ENCODE peak calls at places on chromosome 5, in eight cellular contexts. One of them, this sample, is unnamed.

GRCh38 chr5:74517700-74518099 is 122.8 kb downstream of the ENC1 start:
- DNase-seq in cardiac septum: no peak
- DNase-seq in Caki2: peak; percentile 38
- DNase-seq in PC-9: no peak
- DNase-seq in psoas muscle: no peak
- DNase-seq in CD4-positive, CD25-positive, alpha-beta regulatory T cell: no peak
- DNase-seq in MM.1S: no peak
- DNase-seq in H4: no peak
- DNase-seq in this sample: no peak

GRCh38 chr5:149487672-149488071 is 63.6 kb downstream of the CSNK1A1 start:
- DNase-seq in CD4-positive, CD25-positive, alpha-beta regulatory T cell: no peak
- DNase-seq in MM.1S: no peak
- DNase-seq in Caki2: no peak
- DNase-seq in cardiac septum: no peak
- DNase-seq in psoas muscle: no peak
- DNase-seq in PC-9: no peak
- DNase-seq in H4: no peak
- DNase-seq in this sample: no peak

GRCh38 chr5:139859013-139859412 is 63.4 kb downstream of the PSD2 start:
- DNase-seq in CD4-positive, CD25-positive, alpha-beta regulatory T cell: no peak
- DNase-seq in Caki2: no peak
- DNase-seq in MM.1S: no peak
- DNase-seq in cardiac septum: no peak
- DNase-seq in H4: no peak
- DNase-seq in psoas muscle: peak; percentile 34
- DNase-seq in PC-9: no peak
- DNase-seq in this sample: no peak

GRCh38 chr5:31408814-31409213 is 123.1 kb downstream of the DROSHA start:
- DNase-seq in MM.1S: no peak
- DNase-seq in H4: peak; percentile 34
- DNase-seq in PC-9: peak; percentile 82
- DNase-seq in Caki2: peak; percentile 16
- DNase-seq in cardiac septum: no peak
- DNase-seq in CD4-positive, CD25-positive, alpha-beta regulatory T cell: no peak
- DNase-seq in psoas muscle: no peak
- DNase-seq in this sample: no peak

GRCh38 chr5:759781-760362 is 24.7 kb downstream of the ZDHHC11B start:
- DNase-seq in H4: no peak
- DNase-seq in PC-9: no peak
- DNase-seq in Caki2: no peak
- DNase-seq in psoas muscle: no peak
- DNase-seq in CD4-positive, CD25-positive, alpha-beta regulatory T cell: no peak
- DNase-seq in MM.1S: no peak
- DNase-seq in cardiac septum: peak; percentile 75
- DNase-seq in this sample: no peak

GRCh38 chr5:127650649-127651048 is 1.8 kb downstream of the CTXN3 start:
- DNase-seq in cardiac septum: no peak
- DNase-seq in H4: peak; percentile 65
- DNase-seq in PC-9: no peak
- DNase-seq in MM.1S: no peak
- DNase-seq in CD4-positive, CD25-positive, alpha-beta regulatory T cell: no peak
- DNase-seq in psoas muscle: no peak
- DNase-seq in Caki2: no peak
- DNase-seq in this sample: no peak

GRCh38 chr5:133113331-133114061 is 61.7 kb downstream of the HSPA4 start:
- DNase-seq in Caki2: no peak
- DNase-seq in cardiac septum: peak; percentile 70
- DNase-seq in CD4-positive, CD25-positive, alpha-beta regulatory T cell: no peak
- DNase-seq in MM.1S: no peak
- DNase-seq in H4: no peak
- DNase-seq in PC-9: no peak
- DNase-seq in psoas muscle: no peak
- DNase-seq in this sample: no peak

GRCh38 chr5:178431063-178431776 is 159.0 kb downstream of the COL23A1 start:
- DNase-seq in CD4-positive, CD25-positive, alpha-beta regulatory T cell: no peak
- DNase-seq in PC-9: no peak
- DNase-seq in MM.1S: no peak
- DNase-seq in H4: no peak
- DNase-seq in cardiac septum: no peak
- DNase-seq in psoas muscle: no peak
- DNase-seq in Caki2: no peak
- DNase-seq in this sample: no peak

GRCh38 chr5:96228449-96228848 is 204.6 kb downstream of the PCSK1 start:
- DNase-seq in cardiac septum: no peak
- DNase-seq in MM.1S: no peak
- DNase-seq in psoas muscle: no peak
- DNase-seq in CD4-positive, CD25-positive, alpha-beta regulatory T cell: no peak
- DNase-seq in PC-9: no peak
- DNase-seq in Caki2: no peak
- DNase-seq in H4: no peak
- DNase-seq in this sample: no peak

GRCh38 chr5:124663101-124663506 is 83.3 kb downstream of the ZNF608 start:
- DNase-seq in MM.1S: no peak
- DNase-seq in PC-9: peak; percentile 57
- DNase-seq in cardiac septum: no peak
- DNase-seq in psoas muscle: no peak
- DNase-seq in CD4-positive, CD25-positive, alpha-beta regulatory T cell: no peak
- DNase-seq in H4: no peak
- DNase-seq in Caki2: no peak
- DNase-seq in this sample: no peak

GRCh38 chr5:107389769-107390168 is 281.0 kb downstream of the EFNA5 start:
- DNase-seq in cardiac septum: no peak
- DNase-seq in Caki2: no peak
- DNase-seq in psoas muscle: no peak
- DNase-seq in CD4-positive, CD25-positive, alpha-beta regulatory T cell: no peak
- DNase-seq in MM.1S: no peak
- DNase-seq in PC-9: peak; percentile 78
- DNase-seq in H4: no peak
- DNase-seq in this sample: no peak

GRCh38 chr5:139669681-139670368 is 21.7 kb downstream of the CXXC5 start:
- DNase-seq in psoas muscle: no peak
- DNase-seq in Caki2: no peak
- DNase-seq in CD4-positive, CD25-positive, alpha-beta regulatory T cell: peak; percentile 30
- DNase-seq in H4: no peak
- DNase-seq in PC-9: no peak
- DNase-seq in MM.1S: peak; percentile 76
- DNase-seq in cardiac septum: peak; percentile 88
- DNase-seq in this sample: peak; percentile 69

GRCh38 chr5:138054206-138054605 is 21.3 kb upstream of the FAM13B start:
- DNase-seq in PC-9: no peak
- DNase-seq in cardiac septum: no peak
- DNase-seq in Caki2: no peak
- DNase-seq in CD4-positive, CD25-positive, alpha-beta regulatory T cell: no peak
- DNase-seq in H4: no peak
- DNase-seq in MM.1S: no peak
- DNase-seq in psoas muscle: no peak
- DNase-seq in this sample: no peak

GRCh38 chr5:138610468-138611294 is 35.5 kb upstream of the HSPA9 start:
- DNase-seq in PC-9: no peak
- DNase-seq in MM.1S: no peak
- DNase-seq in Caki2: no peak
- DNase-seq in cardiac septum: no peak
- DNase-seq in CD4-positive, CD25-positive, alpha-beta regulatory T cell: no peak
- DNase-seq in H4: no peak
- DNase-seq in psoas muscle: peak; percentile 52
- DNase-seq in this sample: no peak

GRCh38 chr5:110536120-110537115 is 190.1 kb downstream of the TMEM232 start:
- DNase-seq in cardiac septum: no peak
- DNase-seq in Caki2: no peak
- DNase-seq in psoas muscle: no peak
- DNase-seq in H4: no peak
- DNase-seq in CD4-positive, CD25-positive, alpha-beta regulatory T cell: no peak
- DNase-seq in PC-9: no peak
- DNase-seq in MM.1S: no peak
- DNase-seq in this sample: peak; percentile 58

GRCh38 chr5:12883395-12883794 is 979.1 kb upstream of the CTNND2 start:
- DNase-seq in MM.1S: no peak
- DNase-seq in cardiac septum: no peak
- DNase-seq in H4: no peak
- DNase-seq in Caki2: no peak
- DNase-seq in PC-9: no peak
- DNase-seq in psoas muscle: no peak
- DNase-seq in CD4-positive, CD25-positive, alpha-beta regulatory T cell: no peak
- DNase-seq in this sample: no peak

GRCh38 chr5:167504276-167504675 is 787.2 kb upstream of the WWC1 start:
- DNase-seq in Caki2: no peak
- DNase-seq in CD4-positive, CD25-positive, alpha-beta regulatory T cell: no peak
- DNase-seq in PC-9: no peak
- DNase-seq in cardiac septum: no peak
- DNase-seq in psoas muscle: no peak
- DNase-seq in H4: no peak
- DNase-seq in MM.1S: no peak
- DNase-seq in this sample: no peak

GRCh38 chr5:168327994-168328393 is 36.5 kb downstream of the WWC1 start:
- DNase-seq in cardiac septum: no peak
- DNase-seq in H4: no peak
- DNase-seq in Caki2: no peak
- DNase-seq in psoas muscle: no peak
- DNase-seq in CD4-positive, CD25-positive, alpha-beta regulatory T cell: no peak
- DNase-seq in PC-9: no peak
- DNase-seq in MM.1S: no peak
- DNase-seq in this sample: no peak

GRCh38 chr5:177479774-177480173 is 6.3 kb upstream of the DBN1 start:
- DNase-seq in cardiac septum: no peak
- DNase-seq in MM.1S: no peak
- DNase-seq in psoas muscle: no peak
- DNase-seq in PC-9: peak; percentile 24
- DNase-seq in Caki2: no peak
- DNase-seq in CD4-positive, CD25-positive, alpha-beta regulatory T cell: no peak
- DNase-seq in H4: no peak
- DNase-seq in this sample: no peak

GRCh38 chr5:174503461-174504265 is 220.7 kb upstream of the MSX2 start:
- DNase-seq in H4: peak; percentile 94
- DNase-seq in PC-9: peak; percentile 56
- DNase-seq in CD4-positive, CD25-positive, alpha-beta regulatory T cell: no peak
- DNase-seq in Caki2: no peak
- DNase-seq in cardiac septum: no peak
- DNase-seq in psoas muscle: no peak
- DNase-seq in MM.1S: no peak
- DNase-seq in this sample: no peak

GRCh38 chr5:42250-42649 is 49.7 kb upstream of the PLEKHG4B start:
- DNase-seq in Caki2: no peak
- DNase-seq in PC-9: no peak
- DNase-seq in CD4-positive, CD25-positive, alpha-beta regulatory T cell: no peak
- DNase-seq in MM.1S: no peak
- DNase-seq in H4: no peak
- DNase-seq in cardiac septum: no peak
- DNase-seq in psoas muscle: no peak
- DNase-seq in this sample: no peak

GRCh38 chr5:111755264-111755941 is 1.6 kb downstream of the NREP start:
- DNase-seq in CD4-positive, CD25-positive, alpha-beta regulatory T cell: no peak
- DNase-seq in H4: no peak
- DNase-seq in Caki2: no peak
- DNase-seq in cardiac septum: no peak
- DNase-seq in MM.1S: no peak
- DNase-seq in PC-9: no peak
- DNase-seq in psoas muscle: no peak
- DNase-seq in this sample: no peak

GRCh38 chr5:43400082-43400481 is 12.1 kb downstream of the CCL28 start:
- DNase-seq in CD4-positive, CD25-positive, alpha-beta regulatory T cell: no peak
- DNase-seq in psoas muscle: no peak
- DNase-seq in Caki2: no peak
- DNase-seq in cardiac septum: no peak
- DNase-seq in MM.1S: no peak
- DNase-seq in PC-9: no peak
- DNase-seq in H4: no peak
- DNase-seq in this sample: no peak

GRCh38 chr5:81922790-81923398 is 48.9 kb upstream of the ATG10 start:
- DNase-seq in MM.1S: no peak
- DNase-seq in Caki2: no peak
- DNase-seq in CD4-positive, CD25-positive, alpha-beta regulatory T cell: no peak
- DNase-seq in psoas muscle: no peak
- DNase-seq in cardiac septum: no peak
- DNase-seq in H4: no peak
- DNase-seq in PC-9: no peak
- DNase-seq in this sample: no peak

GRCh38 chr5:9302228-9302627 is 243.6 kb downstream of the SEMA5A start:
- DNase-seq in cardiac septum: no peak
- DNase-seq in Caki2: no peak
- DNase-seq in PC-9: no peak
- DNase-seq in MM.1S: no peak
- DNase-seq in H4: no peak
- DNase-seq in psoas muscle: no peak
- DNase-seq in CD4-positive, CD25-positive, alpha-beta regulatory T cell: no peak
- DNase-seq in this sample: no peak

GRCh38 chr5:92460505-92460904 is 1077.4 kb upstream of the ARRDC3 start:
- DNase-seq in psoas muscle: no peak
- DNase-seq in MM.1S: no peak
- DNase-seq in H4: no peak
- DNase-seq in CD4-positive, CD25-positive, alpha-beta regulatory T cell: no peak
- DNase-seq in cardiac septum: no peak
- DNase-seq in Caki2: no peak
- DNase-seq in PC-9: no peak
- DNase-seq in this sample: no peak

GRCh38 chr5:123807177-123807900 is 295.4 kb downstream of the CSNK1G3 start:
- DNase-seq in MM.1S: no peak
- DNase-seq in cardiac septum: no peak
- DNase-seq in Caki2: no peak
- DNase-seq in psoas muscle: no peak
- DNase-seq in CD4-positive, CD25-positive, alpha-beta regulatory T cell: no peak
- DNase-seq in H4: no peak
- DNase-seq in PC-9: peak; percentile 72
- DNase-seq in this sample: no peak

GRCh38 chr5:66643383-66643782 is 47.2 kb downstream of the MAST4 start:
- DNase-seq in H4: no peak
- DNase-seq in CD4-positive, CD25-positive, alpha-beta regulatory T cell: no peak
- DNase-seq in PC-9: no peak
- DNase-seq in psoas muscle: no peak
- DNase-seq in MM.1S: no peak
- DNase-seq in Caki2: no peak
- DNase-seq in cardiac septum: no peak
- DNase-seq in this sample: no peak

GRCh38 chr5:150278046-150278760 is 11.4 kb downstream of the CAMK2A start:
- DNase-seq in Caki2: no peak
- DNase-seq in psoas muscle: no peak
- DNase-seq in PC-9: peak; percentile 10
- DNase-seq in cardiac septum: no peak
- DNase-seq in MM.1S: no peak
- DNase-seq in H4: no peak
- DNase-seq in CD4-positive, CD25-positive, alpha-beta regulatory T cell: no peak
- DNase-seq in this sample: no peak

GRCh38 chr5:163244451-163244987 is 192.9 kb upstream of the CCNG1 start:
- DNase-seq in PC-9: no peak
- DNase-seq in MM.1S: no peak
- DNase-seq in Caki2: no peak
- DNase-seq in CD4-positive, CD25-positive, alpha-beta regulatory T cell: no peak
- DNase-seq in psoas muscle: no peak
- DNase-seq in cardiac septum: no peak
- DNase-seq in H4: no peak
- DNase-seq in this sample: no peak

GRCh38 chr5:30325795-30326194 is 867.7 kb upstream of the CDH6 start:
- DNase-seq in cardiac septum: no peak
- DNase-seq in MM.1S: no peak
- DNase-seq in H4: no peak
- DNase-seq in CD4-positive, CD25-positive, alpha-beta regulatory T cell: no peak
- DNase-seq in psoas muscle: no peak
- DNase-seq in Caki2: no peak
- DNase-seq in PC-9: no peak
- DNase-seq in this sample: no peak

GRCh38 chr5:136007271-136007670 is 21.5 kb upstream of the TGFBI start:
- DNase-seq in Caki2: no peak
- DNase-seq in CD4-positive, CD25-positive, alpha-beta regulatory T cell: no peak
- DNase-seq in H4: no peak
- DNase-seq in PC-9: peak; percentile 58
- DNase-seq in MM.1S: no peak
- DNase-seq in cardiac septum: no peak
- DNase-seq in psoas muscle: no peak
- DNase-seq in this sample: no peak

GRCh38 chr5:93845376-93845775 is 104.0 kb upstream of the POU5F2 start:
- DNase-seq in psoas muscle: no peak
- DNase-seq in Caki2: no peak
- DNase-seq in PC-9: no peak
- DNase-seq in CD4-positive, CD25-positive, alpha-beta regulatory T cell: no peak
- DNase-seq in cardiac septum: no peak
- DNase-seq in H4: no peak
- DNase-seq in MM.1S: no peak
- DNase-seq in this sample: no peak

This sample was measured in Right ventricle myocardium superior.